ENCODE peak calls at places on chromosomes 4 and X, in eight cellular contexts. One of them, this sample, is unnamed.

GRCh38 chr4:152997235-152997735 is 61.2 kb downstream of the FHDC1 start:
- DNase-seq in Karpas-422: no peak
- DNase-seq in left ventricle myocardium inferior: no peak
- DNase-seq in astrocyte: no peak
- DNase-seq in heart right ventricle: no peak
- DNase-seq in endothelial cell of umbilical vein: no peak
- DNase-seq in sigmoid colon: no peak
- DNase-seq in stomach: no peak
- DNase-seq in this sample: no peak

GRCh38 chr4:33940281-33940680 is 2304.0 kb downstream of the ARAP2 start:
- DNase-seq in heart right ventricle: no peak
- DNase-seq in astrocyte: no peak
- DNase-seq in Karpas-422: no peak
- DNase-seq in left ventricle myocardium inferior: no peak
- DNase-seq in sigmoid colon: no peak
- DNase-seq in endothelial cell of umbilical vein: no peak
- DNase-seq in stomach: no peak
- DNase-seq in this sample: no peak

GRCh38 chrX:45505214-45505613 is 304.5 kb upstream of the DIPK2B start:
- DNase-seq in stomach: no peak
- DNase-seq in endothelial cell of umbilical vein: peak; percentile 92
- DNase-seq in left ventricle myocardium inferior: no peak
- DNase-seq in sigmoid colon: no peak
- DNase-seq in Karpas-422: no peak
- DNase-seq in astrocyte: peak; percentile 61
- DNase-seq in heart right ventricle: no peak
- DNase-seq in this sample: no peak

GRCh38 chrX:25726539-25726938 is 411.6 kb upstream of the MAGEB18 start:
- DNase-seq in Karpas-422: no peak
- DNase-seq in heart right ventricle: no peak
- DNase-seq in sigmoid colon: no peak
- DNase-seq in endothelial cell of umbilical vein: no peak
- DNase-seq in astrocyte: no peak
- DNase-seq in stomach: no peak
- DNase-seq in left ventricle myocardium inferior: no peak
- DNase-seq in this sample: no peak

GRCh38 chrX:9396930-9397329 is 67.9 kb upstream of the TBL1X start:
- DNase-seq in endothelial cell of umbilical vein: no peak
- DNase-seq in astrocyte: peak; percentile 68
- DNase-seq in Karpas-422: no peak
- DNase-seq in heart right ventricle: no peak
- DNase-seq in stomach: no peak
- DNase-seq in left ventricle myocardium inferior: no peak
- DNase-seq in sigmoid colon: no peak
- DNase-seq in this sample: no peak

GRCh38 chr4:113316879-113317278 is 267.4 kb downstream of the ANK2 start:
- DNase-seq in astrocyte: peak; percentile 20
- DNase-seq in sigmoid colon: no peak
- DNase-seq in stomach: no peak
- DNase-seq in endothelial cell of umbilical vein: no peak
- DNase-seq in Karpas-422: peak; percentile 46
- DNase-seq in left ventricle myocardium inferior: no peak
- DNase-seq in heart right ventricle: no peak
- DNase-seq in this sample: no peak

GRCh38 chr4:4685810-4686209 is 144.0 kb upstream of the STX18 start:
- DNase-seq in astrocyte: peak; percentile 8
- DNase-seq in endothelial cell of umbilical vein: no peak
- DNase-seq in heart right ventricle: no peak
- DNase-seq in sigmoid colon: no peak
- DNase-seq in Karpas-422: no peak
- DNase-seq in stomach: no peak
- DNase-seq in left ventricle myocardium inferior: no peak
- DNase-seq in this sample: no peak

GRCh38 chr4:115121351-115122043 is 8.1 kb upstream of the NDST4 start:
- DNase-seq in endothelial cell of umbilical vein: no peak
- DNase-seq in left ventricle myocardium inferior: no peak
- DNase-seq in stomach: no peak
- DNase-seq in astrocyte: no peak
- DNase-seq in Karpas-422: no peak
- DNase-seq in sigmoid colon: no peak
- DNase-seq in heart right ventricle: no peak
- DNase-seq in this sample: no peak

GRCh38 chr4:10546-10870 is 42.6 kb upstream of the ZNF595 start:
- DNase-seq in endothelial cell of umbilical vein: no peak
- DNase-seq in sigmoid colon: no peak
- DNase-seq in stomach: no peak
- DNase-seq in left ventricle myocardium inferior: no peak
- DNase-seq in heart right ventricle: no peak
- DNase-seq in astrocyte: no peak
- DNase-seq in Karpas-422: no peak
- DNase-seq in this sample: no peak

DNA sequence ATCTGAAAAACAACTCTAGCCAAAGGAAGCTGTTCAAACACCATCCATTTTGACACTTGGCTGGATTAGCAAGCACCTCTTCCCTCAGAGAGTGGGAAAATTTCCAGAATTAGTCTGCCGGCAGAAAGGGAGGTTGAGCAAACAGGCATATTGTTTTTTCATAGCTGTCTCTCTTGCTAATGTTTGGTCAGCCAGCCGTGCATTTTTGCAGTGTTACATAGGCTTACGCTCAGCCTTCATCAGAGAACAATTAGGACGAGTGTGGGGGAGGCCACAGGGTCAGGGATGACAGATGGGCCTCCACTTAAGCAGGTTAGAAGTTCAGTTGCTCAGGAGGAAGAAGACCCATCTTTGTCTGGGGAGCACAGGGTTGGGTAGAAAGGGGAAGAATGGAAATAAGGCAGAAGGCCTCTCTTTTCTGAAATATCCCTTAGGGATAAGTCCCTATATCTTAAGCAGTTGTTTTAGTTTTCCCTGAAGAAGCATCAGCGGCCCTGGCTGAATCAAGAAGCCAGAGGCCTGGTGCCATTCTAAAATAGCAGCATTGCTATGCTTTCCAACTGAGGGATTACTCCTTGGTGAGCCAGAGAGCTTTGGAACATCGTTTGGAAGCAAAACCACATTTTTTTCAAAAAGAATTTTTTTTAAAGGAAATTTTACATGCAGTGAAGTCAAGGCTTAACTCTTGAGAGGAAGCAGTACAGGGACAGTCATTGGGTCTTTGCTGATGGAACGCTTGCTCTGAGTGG is 118.7 kb downstream of the SMIM20 start:
- DNase-seq in stomach: no peak
- DNase-seq in Karpas-422: no peak
- DNase-seq in endothelial cell of umbilical vein: no peak
- DNase-seq in sigmoid colon: no peak
- DNase-seq in left ventricle myocardium inferior: no peak
- DNase-seq in heart right ventricle: no peak
- DNase-seq in astrocyte: peak; percentile 97
- DNase-seq in this sample: no peak
- H3K27ac ChIP-seq in stomach: peak overlapping the region; percentile 73
- H3K27ac ChIP-seq in Karpas-422: no peak overlapping the region
- H3K27ac ChIP-seq in endothelial cell of umbilical vein: no peak overlapping the region
- H3K27ac ChIP-seq in sigmoid colon: peak overlapping the region; percentile 67
- H3K27ac ChIP-seq in left ventricle myocardium inferior: peak overlapping the region; percentile 49
- H3K27ac ChIP-seq in heart right ventricle: no peak overlapping the region
- H3K27ac ChIP-seq in astrocyte: peak overlapping the region; percentile 58
- H3K27ac ChIP-seq in this sample: no peak overlapping the region

DNA sequence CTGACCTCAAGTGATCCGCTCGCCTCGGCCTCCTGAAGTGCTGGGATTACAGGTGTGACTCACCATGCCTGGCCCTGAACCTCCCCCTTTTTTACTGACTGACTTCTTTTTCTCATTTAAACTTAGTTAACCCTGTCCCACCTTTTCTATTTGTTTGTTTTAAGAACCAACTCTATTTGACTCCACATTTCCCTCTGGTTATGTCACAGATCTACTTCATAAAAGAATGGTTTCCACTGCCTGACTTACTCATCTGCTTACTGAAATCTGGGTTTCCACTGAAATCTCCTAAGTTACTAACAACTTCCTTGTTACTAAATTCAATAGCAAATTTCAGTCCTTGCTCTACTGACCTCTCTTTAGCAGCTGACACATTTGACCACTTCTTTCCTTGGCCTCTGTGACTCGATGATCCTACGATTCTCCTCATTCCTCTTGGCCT is 28.0 kb upstream of the NSUN7 start:
- DNase-seq in astrocyte: peak; percentile 67
- DNase-seq in endothelial cell of umbilical vein: no peak
- DNase-seq in left ventricle myocardium inferior: no peak
- DNase-seq in stomach: no peak
- DNase-seq in sigmoid colon: no peak
- DNase-seq in Karpas-422: no peak
- DNase-seq in heart right ventricle: no peak
- DNase-seq in this sample: no peak
- H3K27ac ChIP-seq in astrocyte: no peak overlapping the region
- H3K27ac ChIP-seq in endothelial cell of umbilical vein: no peak overlapping the region
- H3K27ac ChIP-seq in left ventricle myocardium inferior: no peak overlapping the region
- H3K27ac ChIP-seq in stomach: peak overlapping the region; percentile 69
- H3K27ac ChIP-seq in sigmoid colon: no peak overlapping the region
- H3K27ac ChIP-seq in Karpas-422: no peak overlapping the region
- H3K27ac ChIP-seq in heart right ventricle: no peak overlapping the region
- H3K27ac ChIP-seq in this sample: peak overlapping the region; percentile 26

GRCh38 chr4:73621357-73621756 is 1.1 kb upstream of the RASSF6 start:
- DNase-seq in stomach: no peak
- DNase-seq in heart right ventricle: no peak
- DNase-seq in sigmoid colon: no peak
- DNase-seq in astrocyte: no peak
- DNase-seq in endothelial cell of umbilical vein: no peak
- DNase-seq in Karpas-422: no peak
- DNase-seq in left ventricle myocardium inferior: no peak
- DNase-seq in this sample: no peak

GRCh38 chr4:73619351-73619750 is 885 bp downstream of the RASSF6 start:
- DNase-seq in stomach: no peak
- DNase-seq in Karpas-422: no peak
- DNase-seq in endothelial cell of umbilical vein: no peak
- DNase-seq in heart right ventricle: no peak
- DNase-seq in sigmoid colon: no peak
- DNase-seq in astrocyte: no peak
- DNase-seq in left ventricle myocardium inferior: no peak
- DNase-seq in this sample: no peak

GRCh38 chr4:73617256-73617655 is 3.0 kb downstream of the RASSF6 start:
- DNase-seq in left ventricle myocardium inferior: no peak
- DNase-seq in heart right ventricle: no peak
- DNase-seq in Karpas-422: peak; percentile 59
- DNase-seq in astrocyte: no peak
- DNase-seq in stomach: no peak
- DNase-seq in sigmoid colon: no peak
- DNase-seq in endothelial cell of umbilical vein: no peak
- DNase-seq in this sample: no peak

GRCh38 chr4:73615613-73616012 is 4.6 kb downstream of the RASSF6 start:
- DNase-seq in Karpas-422: peak; percentile 40
- DNase-seq in stomach: no peak
- DNase-seq in endothelial cell of umbilical vein: no peak
- DNase-seq in astrocyte: no peak
- DNase-seq in sigmoid colon: no peak
- DNase-seq in heart right ventricle: no peak
- DNase-seq in left ventricle myocardium inferior: no peak
- DNase-seq in this sample: no peak

GRCh38 chr4:73620115-73620792 is at the start of gene RASSF6:
- DNase-seq in endothelial cell of umbilical vein: no peak
- DNase-seq in astrocyte: peak; percentile 5
- DNase-seq in Karpas-422: peak; percentile 75
- DNase-seq in sigmoid colon: no peak
- DNase-seq in stomach: peak; percentile 89
- DNase-seq in left ventricle myocardium inferior: no peak
- DNase-seq in heart right ventricle: no peak
- DNase-seq in this sample: no peak
- H3K27ac ChIP-seq in endothelial cell of umbilical vein: no peak within 1 kb of the TSS
- H3K27ac ChIP-seq in astrocyte: no peak within 1 kb of the TSS
- H3K27ac ChIP-seq in Karpas-422: no peak within 1 kb of the TSS
- H3K27ac ChIP-seq in sigmoid colon: no peak within 1 kb of the TSS
- H3K27ac ChIP-seq in stomach: peak within 1 kb of the TSS; percentile 88
- H3K27ac ChIP-seq in left ventricle myocardium inferior: no peak within 1 kb of the TSS
- H3K27ac ChIP-seq in heart right ventricle: no peak within 1 kb of the TSS
- H3K27ac ChIP-seq in this sample: no peak within 1 kb of the TSS

GRCh38 chr4:183987529-183987946 is 82.4 kb downstream of the STOX2 start:
- DNase-seq in left ventricle myocardium inferior: peak; percentile 77
- DNase-seq in heart right ventricle: peak; percentile 78
- DNase-seq in sigmoid colon: peak; percentile 92
- DNase-seq in endothelial cell of umbilical vein: peak; percentile 21
- DNase-seq in stomach: peak; percentile 74
- DNase-seq in Karpas-422: no peak
- DNase-seq in astrocyte: peak; percentile 85
- DNase-seq in this sample: peak; percentile 39

GRCh38 chr4:183984561-183984960 is 79.5 kb downstream of the STOX2 start:
- DNase-seq in left ventricle myocardium inferior: peak; percentile 67
- DNase-seq in sigmoid colon: no peak
- DNase-seq in Karpas-422: no peak
- DNase-seq in astrocyte: no peak
- DNase-seq in endothelial cell of umbilical vein: no peak
- DNase-seq in heart right ventricle: peak; percentile 40
- DNase-seq in stomach: no peak
- DNase-seq in this sample: peak; percentile 7

GRCh38 chr4:183987987-183988392 is 82.9 kb downstream of the STOX2 start:
- DNase-seq in endothelial cell of umbilical vein: peak; percentile 55
- DNase-seq in astrocyte: peak; percentile 95
- DNase-seq in stomach: peak; percentile 68
- DNase-seq in sigmoid colon: peak; percentile 90
- DNase-seq in left ventricle myocardium inferior: peak; percentile 58
- DNase-seq in Karpas-422: no peak
- DNase-seq in heart right ventricle: peak; percentile 44
- DNase-seq in this sample: peak; percentile 67

GRCh38 chr4:183988874-183989273 is 83.8 kb downstream of the STOX2 start:
- DNase-seq in sigmoid colon: no peak
- DNase-seq in Karpas-422: no peak
- DNase-seq in left ventricle myocardium inferior: no peak
- DNase-seq in stomach: no peak
- DNase-seq in astrocyte: no peak
- DNase-seq in endothelial cell of umbilical vein: no peak
- DNase-seq in heart right ventricle: no peak
- DNase-seq in this sample: peak; percentile 7

GRCh38 chr4:183986645-183987528 is 81.8 kb downstream of the STOX2 start:
- DNase-seq in sigmoid colon: no peak
- DNase-seq in stomach: no peak
- DNase-seq in heart right ventricle: no peak
- DNase-seq in astrocyte: no peak
- DNase-seq in left ventricle myocardium inferior: no peak
- DNase-seq in Karpas-422: no peak
- DNase-seq in endothelial cell of umbilical vein: no peak
- DNase-seq in this sample: no peak
- H3K27ac ChIP-seq in sigmoid colon: peak overlapping the region; percentile 81
- H3K27ac ChIP-seq in stomach: peak overlapping the region; percentile 79
- H3K27ac ChIP-seq in heart right ventricle: peak overlapping the region; percentile 93
- H3K27ac ChIP-seq in astrocyte: peak overlapping the region; percentile 84
- H3K27ac ChIP-seq in left ventricle myocardium inferior: peak overlapping the region; percentile 94
- H3K27ac ChIP-seq in Karpas-422: no peak overlapping the region
- H3K27ac ChIP-seq in endothelial cell of umbilical vein: no peak overlapping the region
- H3K27ac ChIP-seq in this sample: peak overlapping the region; percentile 85

DNA sequence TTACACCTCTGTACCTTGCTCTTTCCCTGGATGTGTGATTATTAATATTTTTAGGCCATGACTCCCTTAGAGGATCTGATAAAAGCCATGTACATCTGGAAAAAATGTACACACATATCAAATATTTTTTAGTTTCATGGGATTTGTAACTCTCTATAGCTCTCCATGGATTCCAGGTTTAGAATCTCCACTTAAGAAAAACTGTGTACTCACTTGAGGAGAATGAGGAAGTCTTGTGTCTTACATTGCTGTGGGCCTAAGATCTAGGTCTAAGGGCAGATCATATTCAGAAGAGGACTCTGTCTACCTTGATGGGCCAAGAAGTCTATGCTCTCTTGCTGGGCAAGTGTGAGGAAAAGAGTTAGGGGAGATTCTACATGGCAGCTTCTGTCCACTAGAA is 98.0 kb downstream of the RRAGB start:
- DNase-seq in heart right ventricle: no peak
- DNase-seq in endothelial cell of umbilical vein: no peak
- DNase-seq in stomach: no peak
- DNase-seq in Karpas-422: no peak
- DNase-seq in astrocyte: no peak
- DNase-seq in sigmoid colon: no peak
- DNase-seq in left ventricle myocardium inferior: no peak
- DNase-seq in this sample: no peak
- H3K27ac ChIP-seq in heart right ventricle: no peak overlapping the region
- H3K27ac ChIP-seq in endothelial cell of umbilical vein: no peak overlapping the region
- H3K27ac ChIP-seq in stomach: no peak overlapping the region
- H3K27ac ChIP-seq in Karpas-422: no peak overlapping the region
- H3K27ac ChIP-seq in astrocyte: no peak overlapping the region
- H3K27ac ChIP-seq in sigmoid colon: no peak overlapping the region
- H3K27ac ChIP-seq in left ventricle myocardium inferior: no peak overlapping the region
- H3K27ac ChIP-seq in this sample: no peak overlapping the region